ENCODE peak calls at places on chromosomes 13 and 19, in ten cellular contexts. Y is astrocyte of the spinal cord; O is AG09319; S is neural crest cell; J is CD4-positive, alpha-beta T cell; D is transverse colon; F is ascending aorta; W is omental fat pad; U is fibroblast of pulmonary artery; A is astrocyte. N is an unnamed sample.

GRCh38 chr13:70237131-70237530 is 128.9 kb upstream of the KLHL1 start:
- DNase-seq in Y (peak), O (no peak), S (no peak), J (no peak), D (no peak), F (no peak), W (no peak), U (no peak), A (peak), N (no peak)

GRCh38 chr19:38437295-38437694 is 3.8 kb downstream of the RYR1 start:
- DNase-seq in Y (no peak), O (no peak), S (no peak), J (no peak), D (no peak), F (no peak), W (no peak), U (no peak), A (no peak), N (no peak)

GRCh38 chr13:32125221-32125621 is 93.6 kb downstream of the FRY start:
- DNase-seq in Y (no peak), O (no peak), S (no peak), J (no peak), D (no peak), F (no peak), W (no peak), U (peak), A (no peak), N (no peak)

GRCh38 chr13:47455581-47455980 is 545.5 kb downstream of the SUCLA2 start:
- DNase-seq in Y (no peak), O (no peak), S (no peak), J (no peak), D (no peak), F (no peak), W (no peak), U (peak), A (no peak), N (no peak)

GRCh38 chr19:56117376-56117884 is 3.7 kb downstream of the ZNF787 start:
- DNase-seq in Y (no peak), O (no peak), S (no peak), J (no peak), D (peak), F (no peak), W (no peak), U (no peak), A (no peak), N (peak)

GRCh38 chr19:3094638-3095374 is 644 bp downstream of the GNA11 start:
- DNase-seq in Y (peak), O (no peak), S (no peak), J (no peak), D (no peak), F (no peak), W (no peak), U (peak), A (no peak), N (no peak)

GRCh38 chr19:32349724-32350475 is 4.5 kb downstream of the ZNF507 start:
- DNase-seq in Y (no peak), O (no peak), S (no peak), J (no peak), D (no peak), F (no peak), W (no peak), U (no peak), A (no peak), N (no peak)

GRCh38 chr13:113974304-113975281 is 717 bp upstream of the C13orf46 start:
- DNase-seq in Y (no peak), O (no peak), S (no peak), J (no peak), D (no peak), F (no peak), W (no peak), U (no peak), A (no peak), N (peak)

GRCh38 chr19:54554006-54554405 is 19.6 kb upstream of the LILRA2 start:
- DNase-seq in Y (no peak), O (no peak), S (no peak), J (no peak), D (no peak), F (no peak), W (no peak), U (no peak), A (no peak), N (no peak)

GRCh38 chr13:24540236-24541126 is 27.9 kb upstream of the PARP4 start:
- DNase-seq in Y (no peak), O (no peak), S (peak), J (no peak), D (no peak), F (no peak), W (no peak), U (peak), A (no peak), N (peak)

GRCh38 chr19:6038634-6039405 is 60.9 kb upstream of the RANBP3 start:
- DNase-seq in Y (no peak), O (no peak), S (no peak), J (no peak), D (no peak), F (no peak), W (no peak), U (no peak), A (no peak), N (no peak)

GRCh38 chr19:1663854-1664253 is 11.4 kb upstream of the TCF3 start:
- DNase-seq in Y (no peak), O (no peak), S (no peak), J (no peak), D (no peak), F (no peak), W (no peak), U (no peak), A (no peak), N (peak)

GRCh38 chr13:27007166-27007565 is 164.4 kb downstream of the USP12 start:
- DNase-seq in Y (no peak), O (no peak), S (no peak), J (no peak), D (no peak), F (no peak), W (no peak), U (no peak), A (no peak), N (peak)

GRCh38 chr19:33196446-33197193 is 2.5 kb downstream of the LRP3 start:
- DNase-seq in Y (no peak), O (no peak), S (no peak), J (no peak), D (no peak), F (no peak), W (no peak), U (no peak), A (no peak), N (no peak)

GRCh38 chr13:98961204-98962105 is 16.4 kb downstream of the DOCK9 start:
- DNase-seq in Y (no peak), O (no peak), S (no peak), J (no peak), D (no peak), F (no peak), W (no peak), U (no peak), A (no peak), N (no peak)

GRCh38 chr19:45147835-45148676 is 12.7 kb downstream of the NKPD1 start:
- DNase-seq in Y (no peak), O (no peak), S (no peak), J (no peak), D (no peak), F (no peak), W (no peak), U (no peak), A (no peak), N (no peak)
- TF ChIP-seq CTCF in Y (peak), O (no peak), S (no peak), J (no peak), D (no peak), F (no peak), W (no peak), U (no peak), A (no peak), N (no peak)

DNA sequence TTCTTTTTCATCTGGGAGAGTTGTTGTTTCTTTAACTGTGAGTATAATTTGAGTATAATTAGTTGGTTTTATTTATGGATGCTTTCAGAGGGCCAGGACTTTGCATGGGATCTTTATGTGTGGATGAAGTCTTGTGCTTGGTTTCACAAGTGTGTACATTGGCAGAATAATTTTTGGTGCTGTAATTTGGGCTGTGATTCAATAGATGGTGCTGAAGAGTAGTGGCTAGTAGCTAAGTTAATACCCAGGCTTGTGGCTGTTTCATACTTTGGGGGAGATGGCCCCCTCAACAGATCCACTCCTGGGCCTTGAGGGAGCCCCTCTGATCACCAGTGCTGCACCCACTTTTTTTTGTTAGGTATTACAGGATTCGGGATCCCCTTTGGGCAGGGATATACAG is 1142.4 kb downstream of the SLITRK1 start:
- DNase-seq in Y (no peak), O (no peak), S (no peak), J (no peak), D (no peak), F (no peak), W (no peak), U (peak), A (no peak), N (no peak)
- TF ChIP-seq CTCF in Y (peak), O (no peak), S (no peak), J (no peak), D (no peak), F (no peak), W (no peak), U (peak), A (no peak), N (no peak)

DNA sequence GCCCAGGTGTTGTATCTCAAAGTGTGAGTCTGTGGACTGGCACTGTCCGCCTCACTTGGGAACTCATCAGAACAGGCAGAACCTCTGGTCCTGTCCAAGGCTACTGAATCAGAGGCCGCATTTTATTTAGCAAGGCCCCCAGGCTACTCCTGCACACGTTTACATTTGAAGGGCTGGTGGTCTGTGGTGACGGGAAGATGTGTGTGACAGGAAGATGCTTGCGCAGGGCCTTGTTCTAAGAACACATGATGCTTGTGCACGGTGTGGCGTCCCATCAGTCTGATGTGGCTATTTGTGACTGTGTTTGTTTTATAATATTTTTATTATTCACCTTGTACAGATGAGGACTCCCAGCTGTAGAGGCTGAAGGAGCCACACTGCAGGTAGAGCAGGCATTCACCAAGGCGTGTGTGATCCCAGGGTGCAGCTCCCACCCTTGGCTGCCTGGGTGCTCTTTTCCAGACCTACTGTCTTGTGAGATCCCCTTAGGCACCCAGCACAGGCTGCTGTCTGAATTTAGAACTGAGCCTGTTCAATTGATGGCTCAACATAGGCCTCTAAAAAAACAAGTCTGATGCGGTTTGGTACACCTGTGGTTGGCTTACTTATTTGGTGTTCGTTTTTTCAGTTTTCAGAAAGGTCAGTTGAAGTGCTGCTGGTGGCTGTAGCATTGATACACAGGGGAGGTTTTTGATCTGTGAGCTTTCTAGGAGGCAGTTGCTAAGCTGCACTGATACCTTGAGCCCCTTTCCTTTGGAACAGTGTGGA is 3.1 kb downstream of the SLC25A15 start:
- DNase-seq in Y (no peak), O (no peak), S (no peak), J (no peak), D (no peak), F (no peak), W (no peak), U (no peak), A (no peak), N (no peak)
- TF ChIP-seq CTCF in Y (no peak), O (no peak), S (no peak), J (no peak), D (no peak), F (no peak), W (no peak), U (no peak), A (no peak), N (no peak)

DNA sequence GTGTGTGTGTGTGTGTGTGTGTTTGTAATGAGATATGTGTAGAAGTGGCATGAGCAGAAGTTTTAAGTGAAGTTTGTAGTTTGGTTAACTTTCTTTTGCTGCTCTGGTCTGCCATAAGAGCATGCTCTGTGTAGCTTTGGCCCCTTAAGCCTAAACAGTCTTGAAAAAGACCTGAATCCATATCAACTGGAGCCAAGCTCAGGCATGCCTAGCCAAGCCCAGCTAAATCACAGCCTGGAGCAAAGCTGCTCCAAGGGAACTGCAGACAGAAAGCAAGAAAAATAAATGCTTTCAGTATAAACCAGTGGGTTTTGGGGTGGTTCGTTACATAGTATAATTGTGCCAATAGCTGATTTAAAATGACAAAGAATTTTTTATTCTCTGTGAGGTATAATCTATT is 144.1 kb upstream of the SLITRK5 start:
- DNase-seq in Y (no peak), O (no peak), S (no peak), J (no peak), D (no peak), F (no peak), W (no peak), U (no peak), A (no peak), N (no peak)
- TF ChIP-seq CTCF in Y (no peak), O (no peak), S (no peak), J (no peak), D (no peak), F (no peak), W (no peak), U (no peak), A (no peak), N (no peak)

GRCh38 chr19:35055715-35056179 is 14.2 kb downstream of the HPN start:
- DNase-seq in Y (no peak), O (no peak), S (no peak), J (no peak), D (no peak), F (no peak), W (no peak), U (no peak), A (no peak), N (no peak)
- TF ChIP-seq CTCF in Y (peak), O (no peak), S (no peak), J (no peak), D (no peak), F (no peak), W (no peak), U (peak), A (no peak), N (peak)

GRCh38 chr19:58380736-58381459 is at the start of gene ZNF837:
- DNase-seq in Y (peak), O (peak), S (peak), J (peak), D (peak), F (peak), W (peak), U (peak), A (peak), N (peak)
- TF ChIP-seq CTCF in Y (no peak), O (no peak), S (no peak), J (no peak), D (no peak), F (no peak), W (no peak), U (no peak), A (no peak), N (no peak)

GRCh38 chr13:59319276-59319675 is 844.5 kb downstream of the DIAPH3 start:
- DNase-seq in Y (no peak), O (no peak), S (no peak), J (no peak), D (no peak), F (no peak), W (no peak), U (peak), A (no peak), N (no peak)

GRCh38 chr13:59320021-59320420 is 843.7 kb downstream of the DIAPH3 start:
- DNase-seq in Y (no peak), O (no peak), S (no peak), J (no peak), D (no peak), F (no peak), W (no peak), U (no peak), A (no peak), N (no peak)

GRCh38 chr13:59312776-59313175 is 851.0 kb downstream of the DIAPH3 start:
- DNase-seq in Y (no peak), O (no peak), S (no peak), J (no peak), D (no peak), F (no peak), W (no peak), U (no peak), A (no peak), N (no peak)

DNA sequence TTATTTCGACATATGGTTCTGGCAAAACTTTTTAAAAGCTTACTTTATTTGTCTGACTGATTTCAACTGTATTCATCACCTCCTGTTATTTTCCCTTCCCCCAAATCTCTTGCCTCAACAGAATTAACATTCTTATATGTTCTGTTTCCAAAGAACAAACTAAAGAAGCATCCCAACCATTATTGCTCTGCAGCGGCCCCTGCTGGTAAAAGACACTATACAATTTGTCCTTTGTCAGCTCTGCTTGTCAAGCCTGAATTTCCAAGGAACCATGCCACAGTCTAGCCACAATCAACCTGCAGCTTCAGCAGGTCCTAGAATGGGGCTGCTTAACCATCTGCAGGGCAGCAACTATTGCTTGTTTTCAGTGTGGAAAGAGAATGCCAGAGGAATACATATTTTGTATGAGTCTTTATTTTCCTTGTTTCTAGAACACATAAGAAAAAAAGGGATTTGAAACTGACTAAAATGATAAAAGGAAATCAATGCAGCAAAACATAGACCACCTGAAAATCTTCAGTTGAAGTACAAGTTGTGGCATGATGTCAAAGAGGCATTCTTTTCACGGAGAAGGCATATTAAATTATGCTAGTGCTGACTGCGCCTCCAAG is 845.3 kb downstream of the DIAPH3 start:
- DNase-seq in Y (peak), O (peak), S (peak), J (peak), D (peak), F (no peak), W (peak), U (peak), A (peak), N (peak)
- TF ChIP-seq CTCF in Y (peak), O (peak), S (peak), J (peak), D (peak), F (peak), W (peak), U (peak), A (peak), N (peak)

GRCh38 chr19:19514881-19515763 is at the start of gene TSSK6:
- DNase-seq in Y (no peak), O (no peak), S (no peak), J (no peak), D (no peak), F (no peak), W (no peak), U (no peak), A (no peak), N (no peak)
- TF ChIP-seq CTCF in Y (peak), O (peak), S (no peak), J (no peak), D (peak), F (no peak), W (no peak), U (no peak), A (no peak), N (no peak)

GRCh38 chr19:14116918-14117578 is 514 bp downstream of the PRKACA start:
- DNase-seq in Y (no peak), O (no peak), S (no peak), J (no peak), D (no peak), F (no peak), W (no peak), U (no peak), A (no peak), N (peak)
- TF ChIP-seq CTCF in Y (no peak), O (no peak), S (no peak), J (no peak), D (no peak), F (no peak), W (no peak), U (no peak), A (no peak), N (no peak)

N was measured in glutamatergic neuron.